ENCODE peak calls at places on chromosomes 3 and 15, in ten cellular contexts. W is BE2C; O is astrocyte; S is psoas muscle; U is ovary; V is lower lobe of right lung; D is stomach; Y is CD4-positive, alpha-beta T cell; P is upper lobe of left lung; E is GM23248. C is an unnamed sample.

GRCh38 chr3:135627057-135627456 is 338.5 kb upstream of the PPP2R3A start:
- DNase-seq in W (no peak), O (no peak), S (no peak), U (no peak), V (no peak), D (no peak), Y (no peak), P (no peak), E (no peak), C (no peak)

GRCh38 chr3:107373896-107374295 is 3.3 kb upstream of the CCDC54 start:
- DNase-seq in W (no peak), O (no peak), S (no peak), U (no peak), V (no peak), D (no peak), Y (no peak), P (no peak), E (no peak), C (no peak)

GRCh38 chr3:152278674-152279427 is 10.1 kb downstream of the MBNL1 start:
- DNase-seq in W (no peak), O (no peak), S (no peak), U (no peak), V (no peak), D (no peak), Y (no peak), P (no peak), E (peak; percentile 56), C (no peak)

GRCh38 chr3:175512700-175513099 is 653.6 kb downstream of the NAALADL2 start:
- DNase-seq in W (no peak), O (no peak), S (no peak), U (no peak), V (no peak), D (no peak), Y (no peak), P (no peak), E (no peak), C (no peak)

GRCh38 chr3:72234394-72234793 is 449.4 kb upstream of the PROK2 start:
- DNase-seq in W (no peak), O (peak; percentile 84), S (peak; percentile 71), U (peak; percentile 56), V (no peak), D (no peak), Y (no peak), P (no peak), E (peak; percentile 93), C (no peak)

GRCh38 chr3:60169755-60170154 is 1081.5 kb downstream of the FHIT start:
- DNase-seq in W (no peak), O (no peak), S (no peak), U (no peak), V (no peak), D (no peak), Y (no peak), P (no peak), E (no peak), C (no peak)

GRCh38 chr15:39504812-39505211 is 76.1 kb upstream of the THBS1 start:
- DNase-seq in W (no peak), O (peak; percentile 95), S (no peak), U (no peak), V (no peak), D (no peak), Y (no peak), P (no peak), E (peak; percentile 93), C (no peak)

GRCh38 chr3:115272036-115272824 is 125.1 kb upstream of the ZBTB20 start:
- DNase-seq in W (peak; percentile 4), O (peak; percentile 92), S (no peak), U (no peak), V (no peak), D (no peak), Y (no peak), P (no peak), E (peak; percentile 97), C (no peak)

GRCh38 chr3:171875923-171876412 is 32.8 kb downstream of the TMEM212 start:
- DNase-seq in W (no peak), O (peak; percentile 91), S (no peak), U (no peak), V (no peak), D (no peak), Y (no peak), P (peak; percentile 28), E (peak; percentile 50), C (no peak)

GRCh38 chr3:152497457-152497856 is 228.7 kb downstream of the MBNL1 start:
- DNase-seq in W (no peak), O (no peak), S (no peak), U (no peak), V (no peak), D (no peak), Y (no peak), P (no peak), E (peak; percentile 66), C (no peak)

GRCh38 chr3:20846081-20846480 is 660.1 kb upstream of the SGO1 start:
- DNase-seq in W (no peak), O (no peak), S (no peak), U (no peak), V (no peak), D (no peak), Y (no peak), P (no peak), E (no peak), C (no peak)

GRCh38 chr3:40848411-40848810 is 323.7 kb downstream of the ZNF621 start:
- DNase-seq in W (no peak), O (no peak), S (no peak), U (no peak), V (no peak), D (no peak), Y (no peak), P (no peak), E (no peak), C (no peak)

GRCh38 chr15:31098953-31099740 is 2.4 kb downstream of the TRPM1 start:
- DNase-seq in W (no peak), O (no peak), S (no peak), U (no peak), V (no peak), D (no peak), Y (no peak), P (no peak), E (peak; percentile 28), C (no peak)

GRCh38 chr15:63246691-63247464 is 30.5 kb upstream of the APH1B start:
- DNase-seq in W (no peak), O (peak; percentile 58), S (no peak), U (no peak), V (no peak), D (no peak), Y (no peak), P (peak; percentile 56), E (peak; percentile 94), C (no peak)

GRCh38 chr3:52979190-52979983 is 66.5 kb downstream of the SFMBT1 start:
- DNase-seq in W (no peak), O (no peak), S (no peak), U (no peak), V (no peak), D (no peak), Y (no peak), P (no peak), E (no peak), C (no peak)

GRCh38 chr15:64430000-64430735 is 30.2 kb upstream of the ZNF609 start:
- DNase-seq in W (no peak), O (peak; percentile 95), S (no peak), U (peak; percentile 62), V (no peak), D (no peak), Y (peak; percentile 37), P (peak; percentile 22), E (peak; percentile 91), C (peak; percentile 24)

GRCh38 chr3:132161608-132162007 is 126.8 kb upstream of the CPNE4 start:
- DNase-seq in W (peak; percentile 22), O (no peak), S (no peak), U (no peak), V (no peak), D (no peak), Y (no peak), P (no peak), E (no peak), C (no peak)

GRCh38 chr3:105538483-105538882 is 171.8 kb downstream of the ALCAM start:
- DNase-seq in W (peak; percentile 61), O (no peak), S (no peak), U (no peak), V (no peak), D (no peak), Y (no peak), P (no peak), E (no peak), C (no peak)

GRCh38 chr3:100756441-100756840 is 47.1 kb downstream of the TFG start:
- DNase-seq in W (no peak), O (peak; percentile 55), S (peak; percentile 59), U (no peak), V (no peak), D (no peak), Y (no peak), P (no peak), E (no peak), C (no peak)

DNA sequence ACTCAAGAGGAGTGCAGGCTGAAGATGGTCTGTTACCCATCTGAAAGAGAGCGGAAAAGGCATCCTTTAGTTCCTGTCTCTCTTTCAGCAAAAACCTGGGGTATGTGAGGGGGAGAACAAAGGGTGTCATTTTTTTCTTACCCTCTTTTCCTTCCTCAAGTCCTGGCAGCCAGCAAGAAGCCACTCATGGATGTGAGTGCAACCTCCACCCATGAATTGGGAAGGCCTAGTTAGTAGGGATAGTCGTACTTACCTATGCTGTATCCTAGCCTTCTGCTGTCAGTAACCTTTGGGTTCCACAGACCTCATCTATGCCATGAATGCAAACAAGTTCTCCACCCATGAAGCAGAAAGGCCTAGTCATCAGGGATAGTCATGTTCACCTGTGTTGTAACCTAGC is 472.8 kb downstream of the ZIC1 start:
- DNase-seq in W (no peak), O (no peak), S (no peak), U (no peak), V (no peak), D (no peak), Y (no peak), P (no peak), E (peak; percentile 4), C (no peak)
- H3K9me3 ChIP-seq in W (no peaks in the 10 kb centered on the region), O (peaks cover 19% of the 10 kb centered on the region), S (no peaks in the 10 kb centered on the region), U (no peaks in the 10 kb centered on the region), V (peaks cover 23% of the 10 kb centered on the region), D (peaks cover 35% of the 10 kb centered on the region), Y (peaks cover 14% of the 10 kb centered on the region), P (peaks cover 7% of the 10 kb centered on the region), E (peaks cover 5% of the 10 kb centered on the region), C (no peaks in the 10 kb centered on the region)

GRCh38 chr15:17026633-17027032 is 3515.0 kb downstream of the GOLGA6L6 start:
- DNase-seq in W (no peak), O (no peak), S (no peak), U (no peak), V (no peak), D (no peak), Y (no peak), P (no peak), E (no peak), C (no peak)
- H3K9me3 ChIP-seq in W (no peaks in the 10 kb centered on the region), O (no peaks in the 10 kb centered on the region), S (no peaks in the 10 kb centered on the region), U (no peaks in the 10 kb centered on the region), V (peaks cover 12% of the 10 kb centered on the region), D (peaks cover 8% of the 10 kb centered on the region), Y (peaks cover under 1% of the 10 kb centered on the region), P (no peaks in the 10 kb centered on the region), E (no peaks in the 10 kb centered on the region), C (peaks cover 5% of the 10 kb centered on the region)

GRCh38 chr15:82272154-82272553 is 9.5 kb downstream of the SAXO2 start:
- DNase-seq in W (no peak), O (no peak), S (no peak), U (no peak), V (no peak), D (no peak), Y (no peak), P (no peak), E (no peak), C (no peak)
- H3K9me3 ChIP-seq in W (no peaks in the 10 kb centered on the region), O (no peaks in the 10 kb centered on the region), S (peaks cover 7% of the 10 kb centered on the region), U (no peaks in the 10 kb centered on the region), V (no peaks in the 10 kb centered on the region), D (peaks cover 7% of the 10 kb centered on the region), Y (no peaks in the 10 kb centered on the region), P (no peaks in the 10 kb centered on the region), E (no peaks in the 10 kb centered on the region), C (no peaks in the 10 kb centered on the region)

GRCh38 chr3:31648286-31648968 is 115.7 kb downstream of the STT3B start:
- DNase-seq in W (no peak), O (no peak), S (no peak), U (no peak), V (no peak), D (no peak), Y (no peak), P (no peak), E (no peak), C (no peak)
- H3K9me3 ChIP-seq in W (no peaks in the 10 kb centered on the region), O (peaks cover 14% of the 10 kb centered on the region), S (peaks cover 47% of the 10 kb centered on the region), U (no peaks in the 10 kb centered on the region), V (peaks cover 44% of the 10 kb centered on the region), D (peaks cover 35% of the 10 kb centered on the region), Y (peaks cover 57% of the 10 kb centered on the region), P (peaks cover 23% of the 10 kb centered on the region), E (peaks cover 3% of the 10 kb centered on the region), C (peaks cover 20% of the 10 kb centered on the region)